ENCODE peak calls at places on chromosomes 6 and 20, in six cellular contexts. B is EL; K is D341Med; Z is stimulated activated CD4-positive, alpha-beta T cell treated with anti-CD3 and anti-CD28 coated beads, TNF-alpha, amount 100 ng/mL, for 4 hours; C is activated naive CD4-positive, alpha-beta T cell; X is substantia nigra. I is an unnamed sample.

GRCh38 chr6:25851961-25852360 is 20.1 kb upstream of the SLC17A1 start:
- DNase-seq in B (no peak), K (no peak), Z (no peak), C (no peak), X (no peak), I (no peak)

GRCh38 chr6:50087231-50087954 is 37.7 kb upstream of the DEFB112 start:
- DNase-seq in B (peak), K (no peak), Z (no peak), C (no peak), X (no peak), I (no peak)

GRCh38 chr6:122770835-122771601 is 8.5 kb upstream of the FABP7 start:
- DNase-seq in B (no peak), K (peak), Z (no peak), C (no peak), X (no peak), I (no peak)

GRCh38 chr6:35258858-35259193 is 709 bp upstream of the ZNF76 start:
- DNase-seq in B (no peak), K (peak), Z (peak), C (no peak), X (no peak), I (no peak)

GRCh38 chr6:144286503-144287393 is 1.6 kb downstream of the UTRN start:
- DNase-seq in B (peak), K (peak), Z (no peak), C (no peak), X (peak), I (no peak)

GRCh38 chr20:38870733-38871559 is 55.3 kb upstream of the FAM83D start:
- DNase-seq in B (peak), K (no peak), Z (no peak), C (no peak), X (no peak), I (no peak)

GRCh38 chr20:2840967-2841531 is 504 bp downstream of the VPS16 start:
- DNase-seq in B (peak), K (no peak), Z (peak), C (no peak), X (peak), I (no peak)

GRCh38 chr6:116278853-116279231 is 888 bp downstream of the TSPYL1 start:
- DNase-seq in B (no peak), K (no peak), Z (no peak), C (no peak), X (no peak), I (no peak)

GRCh38 chr20:44887466-44887865 is 2.0 kb downstream of the YWHAB start:
- DNase-seq in B (no peak), K (no peak), Z (no peak), C (no peak), X (no peak), I (no peak)

GRCh38 chr6:8492536-8493125 is 57.3 kb upstream of the SLC35B3 start:
- DNase-seq in B (no peak), K (no peak), Z (no peak), C (no peak), X (no peak), I (no peak)

GRCh38 chr20:35207950-35208611 is 18.4 kb upstream of the MMP24 start:
- DNase-seq in B (peak), K (peak), Z (peak), C (peak), X (peak), I (peak)

GRCh38 chr6:17032595-17033591 is 69.0 kb upstream of the STMND1 start:
- DNase-seq in B (peak), K (no peak), Z (no peak), C (no peak), X (peak), I (peak)

GRCh38 chr6:36042618-36043260 is 15.1 kb downstream of the MAPK14 start:
- DNase-seq in B (no peak), K (no peak), Z (no peak), C (no peak), X (no peak), I (no peak)

GRCh38 chr20:63128367-63128766 is 87.6 kb downstream of the YTHDF1 start:
- DNase-seq in B (no peak), K (no peak), Z (no peak), C (no peak), X (no peak), I (no peak)

GRCh38 chr6:26199773-26200728 is 112.8 kb downstream of the HFE start:
- DNase-seq in B (peak), K (no peak), Z (no peak), C (no peak), X (no peak), I (no peak)

GRCh38 chr6:6837541-6838080 is 249.1 kb downstream of the LY86 start:
- DNase-seq in B (no peak), K (no peak), Z (no peak), C (no peak), X (no peak), I (no peak)

GRCh38 chr20:33441142-33441955 is 2.2 kb downstream of the SNTA1 start:
- DNase-seq in B (no peak), K (no peak), Z (no peak), C (no peak), X (no peak), I (no peak)

I was measured in NCI-H1048.